ENCODE peak calls at places on chromosomes 3 and 15, in nine cellular contexts. K is stimulated activated CD8-positive, alpha-beta memory T cell treated with anti-CD3 and anti-CD28 coated beads, Interleukin-4, amount 100 ng/mL, for 48 hours; N is ELF-1; R is GM12892; S is psoas muscle; U is hepatocyte; C is NCI-H774; P is H9; Q is NCI-H187. M is an unnamed sample.

GRCh38 chr3:61068084-61068483 is 183.2 kb downstream of the FHIT start:
- DNase-seq in K (no peak), N (no peak), R (no peak), S (no peak), U (no peak), C (no peak), P (no peak), Q (no peak), M (no peak)

GRCh38 chr3:127693336-127693843 is 20.6 kb downstream of the ABTB1 start:
- DNase-seq in K (no peak), N (no peak), R (no peak), S (peak), U (no peak), C (no peak), P (no peak), Q (no peak), M (no peak)

GRCh38 chr15:99621767-99622166 is 56.0 kb downstream of the MEF2A start:
- DNase-seq in K (no peak), N (no peak), R (no peak), S (no peak), U (no peak), C (no peak), P (no peak), Q (no peak), M (no peak)

GRCh38 chr3:156477306-156477705 is 77.6 kb downstream of the SSR3 start:
- DNase-seq in K (no peak), N (no peak), R (no peak), S (no peak), U (no peak), C (no peak), P (peak), Q (no peak), M (no peak)

GRCh38 chr3:45123030-45123429 is 23.1 kb downstream of the CDCP1 start:
- DNase-seq in K (no peak), N (no peak), R (no peak), S (no peak), U (peak), C (no peak), P (no peak), Q (no peak), M (no peak)

GRCh38 chr15:66603301-66604179 is 37.7 kb upstream of the LCTL start:
- DNase-seq in K (peak), N (peak), R (peak), S (peak), U (peak), C (peak), P (peak), Q (peak), M (no peak)

GRCh38 chr3:57582470-57583168 is 14.5 kb downstream of the ARF4 start:
- DNase-seq in K (no peak), N (peak), R (no peak), S (no peak), U (peak), C (no peak), P (peak), Q (no peak), M (no peak)

GRCh38 chr3:195080571-195081141 is 190.3 kb downstream of the XXYLT1 start:
- DNase-seq in K (no peak), N (no peak), R (no peak), S (peak), U (no peak), C (no peak), P (no peak), Q (no peak), M (peak)

GRCh38 chr3:195093731-195094130 is 177.2 kb downstream of the XXYLT1 start:
- DNase-seq in K (no peak), N (no peak), R (no peak), S (peak), U (no peak), C (no peak), P (no peak), Q (no peak), M (no peak)

GRCh38 chr3:134313839-134314587 is 60.2 kb downstream of the AMOTL2 start:
- DNase-seq in K (peak), N (no peak), R (no peak), S (no peak), U (no peak), C (no peak), P (peak), Q (no peak), M (no peak)

GRCh38 chr3:117633207-117633606 is 923.6 kb downstream of the TUSC7 start:
- DNase-seq in K (no peak), N (no peak), R (no peak), S (no peak), U (no peak), C (no peak), P (no peak), Q (no peak), M (no peak)

GRCh38 chr3:134847349-134847748 is 52.3 kb downstream of the EPHB1 start:
- DNase-seq in K (no peak), N (no peak), R (no peak), S (no peak), U (no peak), C (no peak), P (no peak), Q (no peak), M (no peak)

GRCh38 chr3:41158947-41159346 is 40.4 kb upstream of the CTNNB1 start:
- DNase-seq in K (peak), N (no peak), R (no peak), S (no peak), U (peak), C (no peak), P (no peak), Q (no peak), M (no peak)

GRCh38 chr3:197586181-197586580 is 30.4 kb upstream of the BDH1 start:
- DNase-seq in K (no peak), N (no peak), R (no peak), S (no peak), U (no peak), C (no peak), P (no peak), Q (no peak), M (no peak)

GRCh38 chr15:51119120-51119519 is 24.4 kb upstream of the TNFAIP8L3 start:
- DNase-seq in K (no peak), N (peak), R (no peak), S (no peak), U (no peak), C (no peak), P (no peak), Q (no peak), M (no peak)

GRCh38 chr3:155302476-155302875 is 9.0 kb upstream of the STRIT1 start:
- DNase-seq in K (no peak), N (no peak), R (no peak), S (no peak), U (no peak), C (no peak), P (no peak), Q (no peak), M (no peak)

GRCh38 chr3:180548050-180548449 is 53.9 kb upstream of the TTC14 start:
- DNase-seq in K (no peak), N (no peak), R (no peak), S (no peak), U (no peak), C (no peak), P (no peak), Q (no peak), M (no peak)

GRCh38 chr3:77142636-77143035 is 102.7 kb downstream of the ROBO2 start:
- DNase-seq in K (no peak), N (no peak), R (no peak), S (no peak), U (no peak), C (no peak), P (no peak), Q (no peak), M (no peak)

GRCh38 chr15:34890424-34890823 is 79.1 kb downstream of the AQR start:
- DNase-seq in K (no peak), N (no peak), R (no peak), S (no peak), U (no peak), C (no peak), P (no peak), Q (no peak), M (no peak)

GRCh38 chr3:27253831-27254230 is 115.4 kb downstream of the NEK10 start:
- DNase-seq in K (peak), N (peak), R (no peak), S (peak), U (peak), C (no peak), P (peak), Q (no peak), M (no peak)

GRCh38 chr3:100810671-100811070 is 101.4 kb downstream of the TFG start:
- DNase-seq in K (no peak), N (no peak), R (no peak), S (no peak), U (no peak), C (no peak), P (no peak), Q (no peak), M (no peak)

GRCh38 chr3:128354788-128355548 is 111.7 kb downstream of the DNAJB8 start:
- DNase-seq in K (no peak), N (peak), R (no peak), S (peak), U (no peak), C (no peak), P (no peak), Q (no peak), M (no peak)

GRCh38 chr3:117751691-117752090 is 1042.1 kb downstream of the TUSC7 start:
- DNase-seq in K (no peak), N (no peak), R (no peak), S (no peak), U (no peak), C (no peak), P (no peak), Q (no peak), M (no peak)

GRCh38 chr3:112089956-112090898 is 4.0 kb downstream of the C3orf52 start:
- DNase-seq in K (no peak), N (no peak), R (no peak), S (no peak), U (peak), C (no peak), P (no peak), Q (no peak), M (no peak)

GRCh38 chr3:179376474-179376873 is 29.0 kb downstream of the MFN1 start:
- DNase-seq in K (no peak), N (no peak), R (no peak), S (no peak), U (no peak), C (no peak), P (no peak), Q (no peak), M (no peak)

GRCh38 chr3:8755564-8756237 is 13.7 kb downstream of the OXTR start:
- DNase-seq in K (no peak), N (no peak), R (no peak), S (no peak), U (no peak), C (no peak), P (no peak), Q (no peak), M (no peak)

M was measured in NCI-H2107.